ENCODE peak calls at places on chromosomes 1 and 21, in four cellular contexts. Q, D, W and B are unnamed samples.

GRCh38 chr1:113133759-113134158 is 60.8 kb downstream of the LRIG2 start:
- DNase-seq in Q (no peak), D (no peak), W (no peak), B (no peak)

GRCh38 chr1:106975944-106976343 is 80.5 kb upstream of the PRMT6 start:
- DNase-seq in Q (no peak), D (no peak), W (no peak), B (no peak)

GRCh38 chr1:94305704-94306103 is 68.3 kb upstream of the ARHGAP29 start:
- DNase-seq in Q (no peak), D (no peak), W (no peak), B (peak)

GRCh38 chr21:42337830-42338729 is 12.7 kb downstream of the TFF2 start:
- DNase-seq in Q (peak), D (peak), W (peak), B (peak)

GRCh38 chr1:228211091-228211870 is 3.4 kb downstream of the OBSCN start:
- DNase-seq in Q (peak), D (no peak), W (no peak), B (no peak)

GRCh38 chr1:170133663-170134062 is 12.1 kb upstream of the NTMT2 start:
- DNase-seq in Q (no peak), D (no peak), W (no peak), B (no peak)

GRCh38 chr1:208243522-208243850 is 698 bp downstream of the PLXNA2 start:
- DNase-seq in Q (no peak), D (no peak), W (no peak), B (peak)

GRCh38 chr1:151620286-151620685 is 8.4 kb downstream of the SNX27 start:
- DNase-seq in Q (no peak), D (no peak), W (peak), B (no peak)

GRCh38 chr1:31580513-31580870 is 4.2 kb downstream of the TINAGL1 start:
- DNase-seq in Q (no peak), D (no peak), W (peak), B (no peak)

GRCh38 chr21:44535963-44536362 is 4.0 kb downstream of the KRTAP10-1 start:
- DNase-seq in Q (no peak), D (peak), W (no peak), B (no peak)

GRCh38 chr1:184755226-184756065 is 788 bp upstream of the EDEM3 start:
- DNase-seq in Q (no peak), D (no peak), W (peak), B (peak)

GRCh38 chr21:26961704-26962103 is 5.2 kb downstream of the ADAMTS5 start:
- DNase-seq in Q (no peak), D (no peak), W (no peak), B (no peak)

GRCh38 chr1:222928212-222928611 is 113.4 kb downstream of the DISP1 start:
- DNase-seq in Q (peak), D (peak), W (peak), B (peak)

GRCh38 chr1:56866656-56867055 is 12.1 kb downstream of the C8A start:
- DNase-seq in Q (no peak), D (no peak), W (peak), B (peak)

GRCh38 chr1:14822493-14822892 is 224.0 kb downstream of the KAZN start:
- DNase-seq in Q (peak), D (no peak), W (no peak), B (peak)

GRCh38 chr1:172719694-172720138 is 60.8 kb downstream of the FASLG start:
- DNase-seq in Q (no peak), D (no peak), W (peak), B (peak)

GRCh38 chr1:184691719-184692324 is 62.8 kb downstream of the EDEM3 start:
- DNase-seq in Q (no peak), D (no peak), W (peak), B (peak)

GRCh38 chr1:89641781-89642180 is 8.9 kb downstream of the LRRC8C start:
- DNase-seq in Q (no peak), D (no peak), W (no peak), B (no peak)

GRCh38 chr1:80731241-80731894 is 1069.4 kb upstream of the ADGRL2 start:
- DNase-seq in Q (no peak), D (no peak), W (no peak), B (no peak)

GRCh38 chr1:23756676-23757075 is 13.4 kb downstream of the ELOA start:
- DNase-seq in Q (no peak), D (no peak), W (peak), B (peak)

GRCh38 chr1:228047183-228047466 is 35.4 kb upstream of the ARF1 start:
- DNase-seq in Q (no peak), D (peak), W (no peak), B (no peak)

GRCh38 chr1:86993269-86993985 is 79.0 kb downstream of the HS2ST1 start:
- DNase-seq in Q (no peak), D (no peak), W (no peak), B (no peak)

GRCh38 chr1:43664369-43664768 is 14.4 kb downstream of the KDM4A start:
- DNase-seq in Q (no peak), D (no peak), W (no peak), B (no peak)
- H3K4me3 ChIP-seq in Q (no peak), D (no peak), W (no peak), B (no peak)

GRCh38 chr1:29713857-29714256 is 477.5 kb downstream of the PTPRU start:
- DNase-seq in Q (no peak), D (no peak), W (no peak), B (peak)

GRCh38 chr1:29712275-29712633 is 475.9 kb downstream of the PTPRU start:
- DNase-seq in Q (no peak), D (no peak), W (no peak), B (no peak)

GRCh38 chr1:29709711-29710169 is 473.4 kb downstream of the PTPRU start:
- DNase-seq in Q (no peak), D (peak), W (peak), B (no peak)

GRCh38 chr1:29711582-29712274 is 475.4 kb downstream of the PTPRU start:
- DNase-seq in Q (no peak), D (peak), W (peak), B (peak)

DNA sequence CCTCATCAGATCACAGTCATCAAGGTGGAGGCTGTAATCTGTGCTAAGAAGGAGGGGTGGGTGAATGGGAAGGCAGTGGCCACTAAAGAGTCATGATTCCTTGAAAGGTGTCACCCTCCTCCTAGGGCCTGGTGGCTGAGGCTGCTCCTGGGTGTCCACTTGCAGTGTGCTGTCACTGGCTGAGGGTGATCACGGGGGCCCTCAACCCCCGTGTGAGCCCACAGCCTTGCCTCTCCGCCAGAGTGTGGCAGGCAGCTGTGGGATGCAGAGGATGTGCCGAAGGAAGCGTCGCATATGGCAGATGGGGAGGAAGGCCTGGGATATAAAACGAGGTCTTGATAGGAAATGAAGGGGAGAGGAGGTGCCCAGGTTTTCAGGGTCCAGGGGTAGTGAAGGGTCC is 476.5 kb downstream of the PTPRU start:
- DNase-seq in Q (no peak), D (peak), W (no peak), B (no peak)
- TF ChIP-seq CTCF in Q (no peak), D (no peak), W (no peak), B (no peak)

GRCh38 chr1:66930823-66931174 is 6.0 kb downstream of the MIER1 start:
- DNase-seq in Q (no peak), D (no peak), W (no peak), B (no peak)

GRCh38 chr1:66931548-66932124 is 6.8 kb downstream of the MIER1 start:
- DNase-seq in Q (no peak), D (no peak), W (no peak), B (no peak)

GRCh38 chr1:66937529-66938234 is 12.9 kb downstream of the MIER1 start:
- DNase-seq in Q (no peak), D (no peak), W (no peak), B (no peak)

GRCh38 chr1:66932291-66932690 is 7.5 kb downstream of the MIER1 start:
- DNase-seq in Q (no peak), D (no peak), W (no peak), B (no peak)

GRCh38 chr1:66933887-66934700 is 9.3 kb downstream of the MIER1 start:
- DNase-seq in Q (no peak), D (no peak), W (no peak), B (no peak)
- H3K4me3 ChIP-seq in Q (peak), D (peak), W (no peak), B (no peak)

DNA sequence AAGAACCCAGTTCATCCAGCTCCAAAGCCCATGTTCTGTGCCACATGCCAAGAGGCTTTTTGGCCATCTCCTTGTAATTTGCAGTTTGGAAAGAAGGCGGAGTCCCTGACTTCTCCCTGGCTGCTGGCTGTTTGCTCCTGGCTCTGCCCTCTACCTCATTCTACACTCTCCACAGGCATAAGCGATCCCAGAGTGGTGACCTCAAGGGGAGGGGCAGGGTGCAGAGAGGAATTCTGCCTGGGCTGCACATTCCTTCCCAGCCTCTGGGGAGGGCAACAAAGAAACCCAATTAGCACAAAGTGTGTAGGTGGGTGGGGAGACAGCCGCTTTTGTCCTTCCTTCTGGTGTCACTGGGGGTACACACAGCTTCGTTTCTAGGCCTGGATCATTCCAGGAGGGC is 95.3 kb downstream of the HIVEP3 start:
- DNase-seq in Q (peak), D (peak), W (peak), B (no peak)
- TF ChIP-seq CTCF in Q (no peak), D (no peak), W (no peak), B (no peak)